ENCODE peak calls at places on chromosomes 2 and 18, in nine cellular contexts. One of them, this sample, is unnamed.

GRCh38 chr18:32349728-32350395 is 120.8 kb downstream of the GAREM1 start:
- DNase-seq in SHP77: peak
- DNase-seq in activated CD8-positive, alpha-beta memory T cell treated with anti-CD3 and anti-CD28 coated beads for 24 hours: no peak
- DNase-seq in body of pancreas: peak
- DNase-seq in epithelial cell of esophagus: peak
- DNase-seq in kidney tubule cell: peak
- DNase-seq in ovary: peak
- DNase-seq in GM03348: peak
- DNase-seq in WTC11: no peak
- DNase-seq in this sample: peak

GRCh38 chr2:31170071-31170698 is 31.9 kb upstream of the GALNT14 start:
- DNase-seq in kidney tubule cell: peak
- DNase-seq in body of pancreas: peak
- DNase-seq in activated CD8-positive, alpha-beta memory T cell treated with anti-CD3 and anti-CD28 coated beads for 24 hours: peak
- DNase-seq in SHP77: peak
- DNase-seq in epithelial cell of esophagus: peak
- DNase-seq in ovary: peak
- DNase-seq in WTC11: peak
- DNase-seq in GM03348: peak
- DNase-seq in this sample: peak

GRCh38 chr2:99471635-99472326 is 18.0 kb downstream of the REV1 start:
- DNase-seq in WTC11: no peak
- DNase-seq in ovary: no peak
- DNase-seq in activated CD8-positive, alpha-beta memory T cell treated with anti-CD3 and anti-CD28 coated beads for 24 hours: no peak
- DNase-seq in GM03348: no peak
- DNase-seq in SHP77: no peak
- DNase-seq in epithelial cell of esophagus: peak
- DNase-seq in body of pancreas: no peak
- DNase-seq in kidney tubule cell: no peak
- DNase-seq in this sample: no peak

GRCh38 chr2:119425620-119426395 is 5.8 kb upstream of the TMEM37 start:
- DNase-seq in ovary: no peak
- DNase-seq in kidney tubule cell: no peak
- DNase-seq in body of pancreas: no peak
- DNase-seq in epithelial cell of esophagus: no peak
- DNase-seq in activated CD8-positive, alpha-beta memory T cell treated with anti-CD3 and anti-CD28 coated beads for 24 hours: peak
- DNase-seq in WTC11: no peak
- DNase-seq in SHP77: no peak
- DNase-seq in GM03348: no peak
- DNase-seq in this sample: peak

GRCh38 chr18:22871809-22872525 is 61.2 kb upstream of the RBBP8 start:
- DNase-seq in epithelial cell of esophagus: no peak
- DNase-seq in GM03348: no peak
- DNase-seq in WTC11: no peak
- DNase-seq in ovary: no peak
- DNase-seq in body of pancreas: no peak
- DNase-seq in SHP77: no peak
- DNase-seq in activated CD8-positive, alpha-beta memory T cell treated with anti-CD3 and anti-CD28 coated beads for 24 hours: no peak
- DNase-seq in kidney tubule cell: peak
- DNase-seq in this sample: no peak

GRCh38 chr2:38602136-38602731 is 494 bp downstream of the HNRNPLL start:
- DNase-seq in kidney tubule cell: no peak
- DNase-seq in GM03348: no peak
- DNase-seq in body of pancreas: peak
- DNase-seq in WTC11: peak
- DNase-seq in epithelial cell of esophagus: peak
- DNase-seq in SHP77: no peak
- DNase-seq in ovary: peak
- DNase-seq in activated CD8-positive, alpha-beta memory T cell treated with anti-CD3 and anti-CD28 coated beads for 24 hours: peak
- DNase-seq in this sample: peak

GRCh38 chr2:112867701-112868631 is 31.4 kb upstream of the IL1B start:
- DNase-seq in activated CD8-positive, alpha-beta memory T cell treated with anti-CD3 and anti-CD28 coated beads for 24 hours: no peak
- DNase-seq in kidney tubule cell: no peak
- DNase-seq in SHP77: no peak
- DNase-seq in ovary: no peak
- DNase-seq in WTC11: no peak
- DNase-seq in GM03348: no peak
- DNase-seq in epithelial cell of esophagus: peak
- DNase-seq in body of pancreas: no peak
- DNase-seq in this sample: no peak

GRCh38 chr2:109690822-109691541 is 76.8 kb downstream of the SOWAHC start:
- DNase-seq in kidney tubule cell: no peak
- DNase-seq in GM03348: no peak
- DNase-seq in SHP77: no peak
- DNase-seq in epithelial cell of esophagus: peak
- DNase-seq in activated CD8-positive, alpha-beta memory T cell treated with anti-CD3 and anti-CD28 coated beads for 24 hours: no peak
- DNase-seq in WTC11: no peak
- DNase-seq in body of pancreas: peak
- DNase-seq in ovary: peak
- DNase-seq in this sample: peak

GRCh38 chr18:55224086-55224625 is 264.9 kb upstream of the CCDC68 start:
- DNase-seq in SHP77: no peak
- DNase-seq in epithelial cell of esophagus: no peak
- DNase-seq in ovary: no peak
- DNase-seq in WTC11: no peak
- DNase-seq in kidney tubule cell: no peak
- DNase-seq in body of pancreas: no peak
- DNase-seq in GM03348: no peak
- DNase-seq in activated CD8-positive, alpha-beta memory T cell treated with anti-CD3 and anti-CD28 coated beads for 24 hours: no peak
- DNase-seq in this sample: no peak

GRCh38 chr2:234631896-234632514 is 135.1 kb upstream of the ARL4C start:
- DNase-seq in body of pancreas: no peak
- DNase-seq in epithelial cell of esophagus: no peak
- DNase-seq in GM03348: no peak
- DNase-seq in SHP77: peak
- DNase-seq in kidney tubule cell: no peak
- DNase-seq in WTC11: peak
- DNase-seq in ovary: no peak
- DNase-seq in activated CD8-positive, alpha-beta memory T cell treated with anti-CD3 and anti-CD28 coated beads for 24 hours: no peak
- DNase-seq in this sample: no peak

GRCh38 chr2:208426414-208426813 is 19.8 kb downstream of the PTH2R start:
- DNase-seq in ovary: no peak
- DNase-seq in epithelial cell of esophagus: no peak
- DNase-seq in activated CD8-positive, alpha-beta memory T cell treated with anti-CD3 and anti-CD28 coated beads for 24 hours: no peak
- DNase-seq in WTC11: no peak
- DNase-seq in GM03348: no peak
- DNase-seq in body of pancreas: no peak
- DNase-seq in kidney tubule cell: no peak
- DNase-seq in SHP77: no peak
- DNase-seq in this sample: no peak

GRCh38 chr2:101616411-101616810 is 81.1 kb upstream of the MAP4K4 start:
- DNase-seq in SHP77: peak
- DNase-seq in GM03348: no peak
- DNase-seq in body of pancreas: no peak
- DNase-seq in activated CD8-positive, alpha-beta memory T cell treated with anti-CD3 and anti-CD28 coated beads for 24 hours: no peak
- DNase-seq in kidney tubule cell: no peak
- DNase-seq in epithelial cell of esophagus: no peak
- DNase-seq in ovary: no peak
- DNase-seq in WTC11: no peak
- DNase-seq in this sample: no peak

GRCh38 chr2:10814142-10814541 is 1.6 kb upstream of the PDIA6 start:
- DNase-seq in body of pancreas: no peak
- DNase-seq in kidney tubule cell: no peak
- DNase-seq in SHP77: no peak
- DNase-seq in ovary: no peak
- DNase-seq in GM03348: no peak
- DNase-seq in WTC11: no peak
- DNase-seq in activated CD8-positive, alpha-beta memory T cell treated with anti-CD3 and anti-CD28 coated beads for 24 hours: no peak
- DNase-seq in epithelial cell of esophagus: no peak
- DNase-seq in this sample: no peak

GRCh38 chr18:76620326-76620813 is 125.3 kb upstream of the ZNF516 start:
- DNase-seq in ovary: peak
- DNase-seq in epithelial cell of esophagus: peak
- DNase-seq in body of pancreas: peak
- DNase-seq in kidney tubule cell: peak
- DNase-seq in WTC11: peak
- DNase-seq in GM03348: peak
- DNase-seq in SHP77: peak
- DNase-seq in activated CD8-positive, alpha-beta memory T cell treated with anti-CD3 and anti-CD28 coated beads for 24 hours: peak
- DNase-seq in this sample: peak

GRCh38 chr2:25420820-25421237 is 79.1 kb upstream of the DNMT3A start:
- DNase-seq in kidney tubule cell: no peak
- DNase-seq in WTC11: no peak
- DNase-seq in epithelial cell of esophagus: no peak
- DNase-seq in activated CD8-positive, alpha-beta memory T cell treated with anti-CD3 and anti-CD28 coated beads for 24 hours: no peak
- DNase-seq in ovary: no peak
- DNase-seq in GM03348: no peak
- DNase-seq in SHP77: no peak
- DNase-seq in body of pancreas: no peak
- DNase-seq in this sample: no peak

GRCh38 chr18:8324343-8325065 is 284.7 kb upstream of the RAB12 start:
- DNase-seq in GM03348: no peak
- DNase-seq in kidney tubule cell: no peak
- DNase-seq in WTC11: no peak
- DNase-seq in activated CD8-positive, alpha-beta memory T cell treated with anti-CD3 and anti-CD28 coated beads for 24 hours: no peak
- DNase-seq in body of pancreas: no peak
- DNase-seq in ovary: no peak
- DNase-seq in SHP77: no peak
- DNase-seq in epithelial cell of esophagus: no peak
- DNase-seq in this sample: no peak

GRCh38 chr2:25377822-25378421 is 36.2 kb upstream of the DNMT3A start:
- DNase-seq in GM03348: no peak
- DNase-seq in ovary: no peak
- DNase-seq in activated CD8-positive, alpha-beta memory T cell treated with anti-CD3 and anti-CD28 coated beads for 24 hours: no peak
- DNase-seq in epithelial cell of esophagus: no peak
- DNase-seq in kidney tubule cell: no peak
- DNase-seq in SHP77: no peak
- DNase-seq in body of pancreas: no peak
- DNase-seq in WTC11: no peak
- DNase-seq in this sample: peak

GRCh38 chr2:55052087-55053061 is 2.1 kb upstream of the RTN4 start:
- DNase-seq in epithelial cell of esophagus: no peak
- DNase-seq in kidney tubule cell: peak
- DNase-seq in GM03348: no peak
- DNase-seq in SHP77: no peak
- DNase-seq in WTC11: no peak
- DNase-seq in ovary: no peak
- DNase-seq in activated CD8-positive, alpha-beta memory T cell treated with anti-CD3 and anti-CD28 coated beads for 24 hours: no peak
- DNase-seq in body of pancreas: no peak
- DNase-seq in this sample: no peak

GRCh38 chr2:128607981-128608506 is 289.4 kb upstream of the HS6ST1 start:
- DNase-seq in WTC11: no peak
- DNase-seq in kidney tubule cell: peak
- DNase-seq in SHP77: no peak
- DNase-seq in ovary: no peak
- DNase-seq in body of pancreas: no peak
- DNase-seq in GM03348: peak
- DNase-seq in epithelial cell of esophagus: no peak
- DNase-seq in activated CD8-positive, alpha-beta memory T cell treated with anti-CD3 and anti-CD28 coated beads for 24 hours: no peak
- DNase-seq in this sample: no peak

GRCh38 chr2:238995634-238996033 is 147.7 kb downstream of the TWIST2 start:
- DNase-seq in SHP77: no peak
- DNase-seq in GM03348: no peak
- DNase-seq in WTC11: no peak
- DNase-seq in ovary: no peak
- DNase-seq in kidney tubule cell: no peak
- DNase-seq in activated CD8-positive, alpha-beta memory T cell treated with anti-CD3 and anti-CD28 coated beads for 24 hours: no peak
- DNase-seq in epithelial cell of esophagus: no peak
- DNase-seq in body of pancreas: no peak
- DNase-seq in this sample: no peak